ENCODE peak calls at places on chromosomes 5 and 9, in six cellular contexts. One of them, this sample, is unnamed.

GRCh38 chr5:174166231-174167079 is 120.9 kb downstream of the NSG2 start:
- DNase-seq in pancreas: no peak
- DNase-seq in CD4-positive, alpha-beta T cell: no peak
- DNase-seq in astrocyte of the spinal cord: no peak
- DNase-seq in left ventricle myocardium inferior: no peak
- DNase-seq in transverse colon: no peak
- DNase-seq in this sample: no peak

GRCh38 chr9:127057970-127058644 is 64.3 kb downstream of the ANGPTL2 start:
- DNase-seq in pancreas: no peak
- DNase-seq in CD4-positive, alpha-beta T cell: no peak
- DNase-seq in astrocyte of the spinal cord: no peak
- DNase-seq in left ventricle myocardium inferior: peak; percentile 33
- DNase-seq in transverse colon: no peak
- DNase-seq in this sample: no peak

GRCh38 chr9:98275159-98275558 is 19.7 kb upstream of the TBC1D2 start:
- DNase-seq in pancreas: no peak
- DNase-seq in CD4-positive, alpha-beta T cell: no peak
- DNase-seq in astrocyte of the spinal cord: no peak
- DNase-seq in left ventricle myocardium inferior: no peak
- DNase-seq in transverse colon: no peak
- DNase-seq in this sample: no peak

GRCh38 chr5:159208508-159209437 is 580 bp downstream of the RNF145 start:
- DNase-seq in pancreas: peak; percentile 46
- DNase-seq in CD4-positive, alpha-beta T cell: peak; percentile 5
- DNase-seq in astrocyte of the spinal cord: peak; percentile 35
- DNase-seq in left ventricle myocardium inferior: peak; percentile 54
- DNase-seq in transverse colon: peak; percentile 47
- DNase-seq in this sample: no peak

GRCh38 chr9:73753171-73753570 is 601.5 kb downstream of the ANXA1 start:
- DNase-seq in pancreas: no peak
- DNase-seq in CD4-positive, alpha-beta T cell: no peak
- DNase-seq in astrocyte of the spinal cord: peak; percentile 29
- DNase-seq in left ventricle myocardium inferior: no peak
- DNase-seq in transverse colon: no peak
- DNase-seq in this sample: no peak

GRCh38 chr9:136859821-136860269 is 6.3 kb downstream of the EDF1 start:
- DNase-seq in pancreas: peak; percentile 60
- DNase-seq in CD4-positive, alpha-beta T cell: no peak
- DNase-seq in astrocyte of the spinal cord: no peak
- DNase-seq in left ventricle myocardium inferior: peak; percentile 13
- DNase-seq in transverse colon: peak; percentile 75
- DNase-seq in this sample: no peak

GRCh38 chr5:175321927-175322532 is 122.0 kb downstream of the DRD1 start:
- DNase-seq in pancreas: no peak
- DNase-seq in CD4-positive, alpha-beta T cell: no peak
- DNase-seq in astrocyte of the spinal cord: peak; percentile 22
- DNase-seq in left ventricle myocardium inferior: no peak
- DNase-seq in transverse colon: no peak
- DNase-seq in this sample: no peak

GRCh38 chr5:59665086-59665831 is 228.3 kb downstream of the PDE4D start:
- DNase-seq in pancreas: no peak
- DNase-seq in CD4-positive, alpha-beta T cell: no peak
- DNase-seq in astrocyte of the spinal cord: no peak
- DNase-seq in left ventricle myocardium inferior: no peak
- DNase-seq in transverse colon: no peak
- DNase-seq in this sample: no peak

GRCh38 chr9:73741316-73741715 is 589.7 kb downstream of the ANXA1 start:
- DNase-seq in pancreas: no peak
- DNase-seq in CD4-positive, alpha-beta T cell: no peak
- DNase-seq in astrocyte of the spinal cord: no peak
- DNase-seq in left ventricle myocardium inferior: no peak
- DNase-seq in transverse colon: no peak
- DNase-seq in this sample: no peak

GRCh38 chr9:95004452-95005275 is 278.2 kb downstream of the AOPEP start:
- DNase-seq in pancreas: peak; percentile 80
- DNase-seq in CD4-positive, alpha-beta T cell: peak; percentile 15
- DNase-seq in astrocyte of the spinal cord: no peak
- DNase-seq in left ventricle myocardium inferior: peak; percentile 68
- DNase-seq in transverse colon: peak; percentile 76
- DNase-seq in this sample: no peak

GRCh38 chr9:106421772-106422171 is 441.2 kb upstream of the ZNF462 start:
- DNase-seq in pancreas: no peak
- DNase-seq in CD4-positive, alpha-beta T cell: no peak
- DNase-seq in astrocyte of the spinal cord: no peak
- DNase-seq in left ventricle myocardium inferior: no peak
- DNase-seq in transverse colon: no peak
- DNase-seq in this sample: no peak

GRCh38 chr9:92611621-92612275 is 58.2 kb downstream of the IPPK start:
- DNase-seq in pancreas: no peak
- DNase-seq in CD4-positive, alpha-beta T cell: no peak
- DNase-seq in astrocyte of the spinal cord: no peak
- DNase-seq in left ventricle myocardium inferior: no peak
- DNase-seq in transverse colon: no peak
- DNase-seq in this sample: no peak

GRCh38 chr5:93894471-93895354 is 153.3 kb upstream of the POU5F2 start:
- DNase-seq in pancreas: no peak
- DNase-seq in CD4-positive, alpha-beta T cell: no peak
- DNase-seq in astrocyte of the spinal cord: no peak
- DNase-seq in left ventricle myocardium inferior: no peak
- DNase-seq in transverse colon: no peak
- DNase-seq in this sample: no peak

GRCh38 chr9:128203842-128204551 is 818 bp downstream of the DNM1 start:
- DNase-seq in pancreas: peak; percentile 53
- DNase-seq in CD4-positive, alpha-beta T cell: peak; percentile 5
- DNase-seq in astrocyte of the spinal cord: peak; percentile 34
- DNase-seq in left ventricle myocardium inferior: peak; percentile 34
- DNase-seq in transverse colon: no peak
- DNase-seq in this sample: no peak

GRCh38 chr5:3310551-3311340 is 284.9 kb upstream of the IRX1 start:
- DNase-seq in pancreas: peak; percentile 67
- DNase-seq in CD4-positive, alpha-beta T cell: no peak
- DNase-seq in astrocyte of the spinal cord: peak; percentile 89
- DNase-seq in left ventricle myocardium inferior: no peak
- DNase-seq in transverse colon: no peak
- DNase-seq in this sample: no peak

GRCh38 chr9:126532019-126532462 is 81.7 kb upstream of the LMX1B start:
- DNase-seq in pancreas: no peak
- DNase-seq in CD4-positive, alpha-beta T cell: no peak
- DNase-seq in astrocyte of the spinal cord: no peak
- DNase-seq in left ventricle myocardium inferior: peak; percentile 77
- DNase-seq in transverse colon: no peak
- DNase-seq in this sample: no peak

GRCh38 chr9:128551652-128552152 is 685 bp upstream of the SPTAN1 start:
- DNase-seq in pancreas: no peak
- DNase-seq in CD4-positive, alpha-beta T cell: no peak
- DNase-seq in astrocyte of the spinal cord: no peak
- DNase-seq in left ventricle myocardium inferior: no peak
- DNase-seq in transverse colon: no peak
- DNase-seq in this sample: no peak

GRCh38 chr5:32303755-32304120 is 9.0 kb downstream of the MTMR12 start:
- DNase-seq in pancreas: no peak
- DNase-seq in CD4-positive, alpha-beta T cell: no peak
- DNase-seq in astrocyte of the spinal cord: no peak
- DNase-seq in left ventricle myocardium inferior: no peak
- DNase-seq in transverse colon: no peak
- DNase-seq in this sample: no peak

GRCh38 chr5:145324767-145325479 is 510.2 kb downstream of the PRELID2 start:
- DNase-seq in pancreas: no peak
- DNase-seq in CD4-positive, alpha-beta T cell: no peak
- DNase-seq in astrocyte of the spinal cord: peak; percentile 10
- DNase-seq in left ventricle myocardium inferior: no peak
- DNase-seq in transverse colon: no peak
- DNase-seq in this sample: no peak

GRCh38 chr5:108141676-108142075 is 240.2 kb downstream of the FBXL17 start:
- DNase-seq in pancreas: no peak
- DNase-seq in CD4-positive, alpha-beta T cell: no peak
- DNase-seq in astrocyte of the spinal cord: no peak
- DNase-seq in left ventricle myocardium inferior: no peak
- DNase-seq in transverse colon: no peak
- DNase-seq in this sample: no peak

GRCh38 chr9:20524776-20525175 is 97.5 kb downstream of the MLLT3 start:
- DNase-seq in pancreas: no peak
- DNase-seq in CD4-positive, alpha-beta T cell: no peak
- DNase-seq in astrocyte of the spinal cord: no peak
- DNase-seq in left ventricle myocardium inferior: no peak
- DNase-seq in transverse colon: peak; percentile 22
- DNase-seq in this sample: no peak

GRCh38 chr9:89461302-89461701 is 36.6 kb downstream of the SEMA4D start:
- DNase-seq in pancreas: no peak
- DNase-seq in CD4-positive, alpha-beta T cell: no peak
- DNase-seq in astrocyte of the spinal cord: peak; percentile 83
- DNase-seq in left ventricle myocardium inferior: no peak
- DNase-seq in transverse colon: no peak
- DNase-seq in this sample: no peak

GRCh38 chr5:96226941-96227552 is 206.0 kb downstream of the PCSK1 start:
- DNase-seq in pancreas: no peak
- DNase-seq in CD4-positive, alpha-beta T cell: no peak
- DNase-seq in astrocyte of the spinal cord: peak; percentile 95
- DNase-seq in left ventricle myocardium inferior: peak; percentile 21
- DNase-seq in transverse colon: no peak
- DNase-seq in this sample: no peak

GRCh38 chr5:38452201-38452600 is 104.2 kb downstream of the LIFR start:
- DNase-seq in pancreas: no peak
- DNase-seq in CD4-positive, alpha-beta T cell: no peak
- DNase-seq in astrocyte of the spinal cord: no peak
- DNase-seq in left ventricle myocardium inferior: no peak
- DNase-seq in transverse colon: no peak
- DNase-seq in this sample: no peak

GRCh38 chr5:64838803-64839202 is 70.1 kb downstream of the CWC27 start:
- DNase-seq in pancreas: no peak
- DNase-seq in CD4-positive, alpha-beta T cell: no peak
- DNase-seq in astrocyte of the spinal cord: no peak
- DNase-seq in left ventricle myocardium inferior: no peak
- DNase-seq in transverse colon: no peak
- DNase-seq in this sample: no peak

GRCh38 chr9:111399772-111400563 is 69.9 kb upstream of the OR2K2 start:
- DNase-seq in pancreas: no peak
- DNase-seq in CD4-positive, alpha-beta T cell: no peak
- DNase-seq in astrocyte of the spinal cord: peak; percentile 6
- DNase-seq in left ventricle myocardium inferior: no peak
- DNase-seq in transverse colon: peak; percentile 22
- DNase-seq in this sample: no peak

GRCh38 chr9:34744295-34745221 is 34.6 kb upstream of the CCL21 start:
- DNase-seq in pancreas: no peak
- DNase-seq in CD4-positive, alpha-beta T cell: no peak
- DNase-seq in astrocyte of the spinal cord: peak; percentile 13
- DNase-seq in left ventricle myocardium inferior: peak; percentile 40
- DNase-seq in transverse colon: no peak
- DNase-seq in this sample: no peak

GRCh38 chr5:150057996-150058395 is 28.4 kb downstream of the CSF1R start:
- DNase-seq in pancreas: no peak
- DNase-seq in CD4-positive, alpha-beta T cell: no peak
- DNase-seq in astrocyte of the spinal cord: no peak
- DNase-seq in left ventricle myocardium inferior: no peak
- DNase-seq in transverse colon: no peak
- DNase-seq in this sample: no peak

GRCh38 chr5:75558972-75559632 is 47.4 kb downstream of the POLK start:
- DNase-seq in pancreas: no peak
- DNase-seq in CD4-positive, alpha-beta T cell: no peak
- DNase-seq in astrocyte of the spinal cord: no peak
- DNase-seq in left ventricle myocardium inferior: no peak
- DNase-seq in transverse colon: no peak
- DNase-seq in this sample: no peak

GRCh38 chr5:140261403-140262171 is 41.3 kb downstream of the PFDN1 start:
- DNase-seq in pancreas: peak; percentile 75
- DNase-seq in CD4-positive, alpha-beta T cell: no peak
- DNase-seq in astrocyte of the spinal cord: peak; percentile 85
- DNase-seq in left ventricle myocardium inferior: peak; percentile 69
- DNase-seq in transverse colon: peak; percentile 75
- DNase-seq in this sample: peak; percentile 52
- TF ChIP-seq CTCF in pancreas: no peak
- TF ChIP-seq CTCF in CD4-positive, alpha-beta T cell: no peak
- TF ChIP-seq CTCF in astrocyte of the spinal cord: no peak
- TF ChIP-seq CTCF in left ventricle myocardium inferior: peak; percentile 20
- TF ChIP-seq CTCF in transverse colon: peak; percentile 6
- TF ChIP-seq CTCF in this sample: no peak

GRCh38 chr5:34833991-34834793 is 4.8 kb upstream of the TTC23L start:
- DNase-seq in pancreas: no peak
- DNase-seq in CD4-positive, alpha-beta T cell: no peak
- DNase-seq in astrocyte of the spinal cord: no peak
- DNase-seq in left ventricle myocardium inferior: no peak
- DNase-seq in transverse colon: no peak
- DNase-seq in this sample: no peak
- TF ChIP-seq CTCF in pancreas: no peak
- TF ChIP-seq CTCF in CD4-positive, alpha-beta T cell: no peak
- TF ChIP-seq CTCF in astrocyte of the spinal cord: no peak
- TF ChIP-seq CTCF in left ventricle myocardium inferior: no peak
- TF ChIP-seq CTCF in transverse colon: no peak
- TF ChIP-seq CTCF in this sample: no peak

DNA sequence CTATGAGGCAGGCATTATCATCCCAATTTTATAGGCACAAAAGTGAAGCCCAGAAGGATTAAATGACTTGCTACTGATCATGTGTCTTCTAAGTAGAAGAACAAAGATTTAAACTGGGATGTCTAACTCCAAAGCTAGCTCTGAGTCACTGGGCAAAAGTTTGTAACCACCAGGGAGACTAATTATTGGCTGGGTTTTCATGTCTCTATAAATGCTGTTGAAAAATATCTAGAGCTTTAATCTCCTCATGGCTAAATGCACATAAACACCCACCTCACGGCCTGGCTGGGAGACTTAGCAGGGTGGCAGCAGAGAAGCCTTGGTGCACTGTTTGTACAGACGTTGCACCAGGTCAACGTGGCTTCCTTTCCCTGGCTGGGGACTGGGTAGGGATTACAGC is 144.6 kb downstream of the MELK start:
- DNase-seq in pancreas: no peak
- DNase-seq in CD4-positive, alpha-beta T cell: no peak
- DNase-seq in astrocyte of the spinal cord: no peak
- DNase-seq in left ventricle myocardium inferior: no peak
- DNase-seq in transverse colon: no peak
- DNase-seq in this sample: no peak
- TF ChIP-seq CTCF in pancreas: no peak
- TF ChIP-seq CTCF in CD4-positive, alpha-beta T cell: no peak
- TF ChIP-seq CTCF in astrocyte of the spinal cord: no peak
- TF ChIP-seq CTCF in left ventricle myocardium inferior: no peak
- TF ChIP-seq CTCF in transverse colon: no peak
- TF ChIP-seq CTCF in this sample: no peak

GRCh38 chr5:168315416-168315990 is 24.1 kb downstream of the WWC1 start:
- DNase-seq in pancreas: no peak
- DNase-seq in CD4-positive, alpha-beta T cell: no peak
- DNase-seq in astrocyte of the spinal cord: no peak
- DNase-seq in left ventricle myocardium inferior: no peak
- DNase-seq in transverse colon: no peak
- DNase-seq in this sample: no peak

GRCh38 chr5:168313596-168314204 is 22.3 kb downstream of the WWC1 start:
- DNase-seq in pancreas: no peak
- DNase-seq in CD4-positive, alpha-beta T cell: no peak
- DNase-seq in astrocyte of the spinal cord: no peak
- DNase-seq in left ventricle myocardium inferior: no peak
- DNase-seq in transverse colon: no peak
- DNase-seq in this sample: no peak

GRCh38 chr5:168312606-168313297 is 21.3 kb downstream of the WWC1 start:
- DNase-seq in pancreas: no peak
- DNase-seq in CD4-positive, alpha-beta T cell: no peak
- DNase-seq in astrocyte of the spinal cord: no peak
- DNase-seq in left ventricle myocardium inferior: no peak
- DNase-seq in transverse colon: no peak
- DNase-seq in this sample: no peak

GRCh38 chr5:168315991-168316578 is 24.6 kb downstream of the WWC1 start:
- DNase-seq in pancreas: peak; percentile 72
- DNase-seq in CD4-positive, alpha-beta T cell: no peak
- DNase-seq in astrocyte of the spinal cord: no peak
- DNase-seq in left ventricle myocardium inferior: no peak
- DNase-seq in transverse colon: peak; percentile 76
- DNase-seq in this sample: no peak

GRCh38 chr5:168314735-168315411 is 23.4 kb downstream of the WWC1 start:
- DNase-seq in pancreas: peak; percentile 90
- DNase-seq in CD4-positive, alpha-beta T cell: no peak
- DNase-seq in astrocyte of the spinal cord: peak; percentile 90
- DNase-seq in left ventricle myocardium inferior: no peak
- DNase-seq in transverse colon: peak; percentile 88
- DNase-seq in this sample: peak; percentile 39
- TF ChIP-seq CTCF in pancreas: no peak
- TF ChIP-seq CTCF in CD4-positive, alpha-beta T cell: no peak
- TF ChIP-seq CTCF in astrocyte of the spinal cord: no peak
- TF ChIP-seq CTCF in left ventricle myocardium inferior: no peak
- TF ChIP-seq CTCF in transverse colon: no peak
- TF ChIP-seq CTCF in this sample: no peak

This sample was measured in omental fat pad.